ENCODE peak calls at places on chromosome X, in seven cellular contexts. J, F, O, W, N, M and V are unnamed samples.

GRCh38 chrX:22116585-22117546 is 84.7 kb downstream of the PHEX start:
- DNase-seq in J (no peak), F (no peak), O (no peak), W (no peak), N (no peak), M (no peak), V (no peak)

GRCh38 chrX:124555036-124555595 is 208.8 kb downstream of the SH2D1A start:
- DNase-seq in J (no peak), F (no peak), O (no peak), W (no peak), N (no peak), M (no peak), V (no peak)

GRCh38 chrX:46759645-46759974 is 692 bp upstream of the SLC9A7 start:
- DNase-seq in J (no peak), F (no peak), O (no peak), W (no peak), N (no peak), M (no peak), V (no peak)

GRCh38 chrX:25015486-25016360 is at the start of gene ARX:
- DNase-seq in J (no peak), F (peak; percentile 88), O (peak; percentile 47), W (peak; percentile 25), N (peak; percentile 51), M (peak; percentile 43), V (no peak)

GRCh38 chrX:74408310-74408709 is 13.0 kb upstream of the SLC16A2 start:
- DNase-seq in J (no peak), F (no peak), O (no peak), W (no peak), N (no peak), M (no peak), V (no peak)

GRCh38 chrX:134377537-134377936 is 82.4 kb upstream of the HPRT1 start:
- DNase-seq in J (no peak), F (no peak), O (no peak), W (no peak), N (no peak), M (no peak), V (no peak)

GRCh38 chrX:56031409-56031808 is 200.7 kb upstream of the KLF8 start:
- DNase-seq in J (no peak), F (no peak), O (peak; percentile 19), W (no peak), N (no peak), M (no peak), V (no peak)

GRCh38 chrX:36961590-36961989 is 46.6 kb upstream of the FAM47C start:
- DNase-seq in J (no peak), F (no peak), O (no peak), W (no peak), N (no peak), M (peak; percentile 6), V (peak; percentile 29)

GRCh38 chrX:145002776-145003175 is 244.5 kb upstream of the SPANXN1 start:
- DNase-seq in J (no peak), F (no peak), O (no peak), W (no peak), N (no peak), M (no peak), V (no peak)

GRCh38 chrX:148723551-148723950 is 223.1 kb downstream of the AFF2 start:
- DNase-seq in J (no peak), F (no peak), O (no peak), W (no peak), N (no peak), M (no peak), V (no peak)

GRCh38 chrX:42948723-42949122 is 170.8 kb upstream of the PPP1R2C start:
- DNase-seq in J (no peak), F (no peak), O (no peak), W (no peak), N (no peak), M (no peak), V (no peak)

GRCh38 chrX:70434914-70435586 is 9.6 kb upstream of the DLG3 start:
- DNase-seq in J (peak; percentile 24), F (peak; percentile 78), O (peak; percentile 79), W (peak; percentile 33), N (no peak), M (no peak), V (no peak)

GRCh38 chrX:55839480-55839879 is 121.9 kb downstream of the RRAGB start:
- DNase-seq in J (no peak), F (no peak), O (no peak), W (no peak), N (peak; percentile 51), M (no peak), V (no peak)

GRCh38 chrX:13377537-13377936 is 57.7 kb upstream of the ATXN3L start:
- DNase-seq in J (no peak), F (no peak), O (peak; percentile 46), W (no peak), N (no peak), M (no peak), V (no peak)

GRCh38 chrX:39857780-39858179 is 240.0 kb downstream of the BCOR start:
- DNase-seq in J (no peak), F (no peak), O (no peak), W (no peak), N (no peak), M (no peak), V (no peak)

GRCh38 chrX:44903842-44904530 is 31.0 kb downstream of the KDM6A start:
- DNase-seq in J (no peak), F (no peak), O (no peak), W (no peak), N (no peak), M (no peak), V (no peak)

GRCh38 chrX:9500584-9500983 is 35.7 kb downstream of the TBL1X start:
- DNase-seq in J (no peak), F (no peak), O (no peak), W (no peak), N (no peak), M (no peak), V (no peak)

GRCh38 chrX:19747672-19748610 is 139.5 kb downstream of the SH3KBP1 start:
- DNase-seq in J (no peak), F (no peak), O (no peak), W (peak; percentile 13), N (peak; percentile 48), M (no peak), V (no peak)

GRCh38 chrX:123738378-123738955 is 5.6 kb upstream of the THOC2 start:
- DNase-seq in J (no peak), F (no peak), O (no peak), W (no peak), N (no peak), M (no peak), V (no peak)

GRCh38 chrX:33211356-33212254 is at the start of gene DMD:
- DNase-seq in J (no peak), F (peak; percentile 68), O (peak; percentile 71), W (peak; percentile 17), N (peak; percentile 20), M (no peak), V (no peak)

GRCh38 chrX:100368167-100368566 is 41.9 kb downstream of the PCDH19 start:
- DNase-seq in J (no peak), F (no peak), O (no peak), W (no peak), N (no peak), M (peak; percentile 5), V (no peak)

GRCh38 chrX:110211340-110211739 is 106.5 kb downstream of the AMMECR1 start:
- DNase-seq in J (no peak), F (no peak), O (no peak), W (no peak), N (no peak), M (no peak), V (no peak)

GRCh38 chrX:54089191-54089590 is 44.9 kb upstream of the PHF8 start:
- DNase-seq in J (no peak), F (no peak), O (no peak), W (no peak), N (no peak), M (no peak), V (no peak)

GRCh38 chrX:154822029-154822428 is 12.4 kb downstream of the SMIM9 start:
- DNase-seq in J (no peak), F (no peak), O (no peak), W (no peak), N (no peak), M (no peak), V (no peak)

GRCh38 chrX:132480581-132481203 is 8.1 kb downstream of the MBNL3 start:
- DNase-seq in J (peak; percentile 49), F (no peak), O (peak; percentile 27), W (no peak), N (peak; percentile 64), M (no peak), V (peak; percentile 73)
- H3K4me1 ChIP-seq in J (peaks cover 39% of the 10 kb centered on the region), F (no peaks in the 10 kb centered on the region), O (no peaks in the 10 kb centered on the region), W (no peaks in the 10 kb centered on the region), N (no peaks in the 10 kb centered on the region), M (no peaks in the 10 kb centered on the region), V (no peaks in the 10 kb centered on the region)

GRCh38 chrX:132257116-132257515 is 37.9 kb upstream of the RAP2C start:
- DNase-seq in J (no peak), F (no peak), O (no peak), W (no peak), N (no peak), M (no peak), V (no peak)
- H3K27ac ChIP-seq in J (no peak overlapping the region), F (no peak overlapping the region), O (no peak overlapping the region), W (no peak overlapping the region), N (no peak overlapping the region), M (no peak overlapping the region), V (no peak overlapping the region)

GRCh38 chrX:119391279-119391678 is 7.9 kb upstream of the SLC25A43 start:
- DNase-seq in J (peak; percentile 29), F (no peak), O (no peak), W (no peak), N (peak; percentile 31), M (peak; percentile 49), V (peak; percentile 45)
- TF ChIP-seq CTCF in J (peak; percentile 33), F (no peak), O (no peak), W (no peak), N (peak; percentile 50), M (no peak), V (peak; percentile 44)

GRCh38 chrX:107677501-107677901 is 49.2 kb downstream of the PRPS1 start:
- DNase-seq in J (no peak), F (no peak), O (no peak), W (no peak), N (no peak), M (no peak), V (no peak)
- H3K4me1 ChIP-seq in J (peaks cover 48% of the 10 kb centered on the region), F (peaks cover 24% of the 10 kb centered on the region), O (peaks cover 18% of the 10 kb centered on the region), W (peaks cover 54% of the 10 kb centered on the region), N (peaks cover 8% of the 10 kb centered on the region), M (peaks cover 40% of the 10 kb centered on the region), V (no peaks in the 10 kb centered on the region)